ENCODE peak calls at places on chromosomes 1 and 21, in four cellular contexts. One of them, this sample, is unnamed.

GRCh38 chr1:89171067-89171438 is 4.8 kb downstream of the GBP7 start:
- DNase-seq in K562: no peak
- DNase-seq in A549: no peak
- DNase-seq in GM12878: no peak
- DNase-seq in this sample: no peak

GRCh38 chr21:36661511-36662309 is 37.2 kb upstream of the SIM2 start:
- DNase-seq in K562: peak
- DNase-seq in A549: peak
- DNase-seq in GM12878: no peak
- DNase-seq in this sample: peak

GRCh38 chr21:43357708-43358430 is 69.1 kb downstream of the SIK1 start:
- DNase-seq in K562: no peak
- DNase-seq in A549: no peak
- DNase-seq in GM12878: no peak
- DNase-seq in this sample: no peak

GRCh38 chr1:25906644-25907300 is 553 bp upstream of the STMN1 start:
- DNase-seq in K562: no peak
- DNase-seq in A549: peak
- DNase-seq in GM12878: no peak
- DNase-seq in this sample: no peak

GRCh38 chr21:36263797-36264196 is 56.2 kb upstream of the MORC3 start:
- DNase-seq in K562: no peak
- DNase-seq in A549: no peak
- DNase-seq in GM12878: no peak
- DNase-seq in this sample: no peak

GRCh38 chr1:3895279-3895950 is 4.7 kb downstream of the C1orf174 start:
- DNase-seq in K562: no peak
- DNase-seq in A549: no peak
- DNase-seq in GM12878: no peak
- DNase-seq in this sample: peak

GRCh38 chr1:239856067-239856466 is 235.6 kb upstream of the FMN2 start:
- DNase-seq in K562: no peak
- DNase-seq in A549: no peak
- DNase-seq in GM12878: no peak
- DNase-seq in this sample: no peak

GRCh38 chr1:227920426-227920825 is 27.3 kb downstream of the WNT9A start:
- DNase-seq in K562: no peak
- DNase-seq in A549: no peak
- DNase-seq in GM12878: no peak
- DNase-seq in this sample: no peak

GRCh38 chr1:183272390-183272801 is 86.3 kb downstream of the LAMC2 start:
- DNase-seq in K562: no peak
- DNase-seq in A549: peak
- DNase-seq in GM12878: no peak
- DNase-seq in this sample: peak

GRCh38 chr1:39450956-39451601 is 40.4 kb upstream of the BMP8A start:
- DNase-seq in K562: no peak
- DNase-seq in A549: no peak
- DNase-seq in GM12878: no peak
- DNase-seq in this sample: peak

GRCh38 chr1:31627301-31627929 is 9.9 kb downstream of the HCRTR1 start:
- DNase-seq in K562: no peak
- DNase-seq in A549: no peak
- DNase-seq in GM12878: no peak
- DNase-seq in this sample: no peak

GRCh38 chr21:43758132-43758619 is 17.9 kb downstream of the CSTB start:
- DNase-seq in K562: no peak
- DNase-seq in A549: no peak
- DNase-seq in GM12878: no peak
- DNase-seq in this sample: peak

GRCh38 chr1:161989108-161989507 is 34.6 kb downstream of the OLFML2B start:
- DNase-seq in K562: no peak
- DNase-seq in A549: peak
- DNase-seq in GM12878: no peak
- DNase-seq in this sample: peak

GRCh38 chr1:227891955-227892871 is 55.5 kb downstream of the WNT9A start:
- DNase-seq in K562: no peak
- DNase-seq in A549: no peak
- DNase-seq in GM12878: no peak
- DNase-seq in this sample: no peak

GRCh38 chr1:919271-919872 is 4.4 kb upstream of the SAMD11 start:
- DNase-seq in K562: no peak
- DNase-seq in A549: no peak
- DNase-seq in GM12878: no peak
- DNase-seq in this sample: no peak

GRCh38 chr21:36700961-36701911 is 2.3 kb downstream of the SIM2 start:
- DNase-seq in K562: peak
- DNase-seq in A549: no peak
- DNase-seq in GM12878: no peak
- DNase-seq in this sample: no peak

GRCh38 chr1:11412166-11412565 is 66.8 kb upstream of the DISP3 start:
- DNase-seq in K562: no peak
- DNase-seq in A549: no peak
- DNase-seq in GM12878: no peak
- DNase-seq in this sample: no peak

GRCh38 chr1:93591833-93592635 is 89.6 kb downstream of the BCAR3 start:
- DNase-seq in K562: peak
- DNase-seq in A549: peak
- DNase-seq in GM12878: peak
- DNase-seq in this sample: no peak

GRCh38 chr1:7046314-7046713 is 261.1 kb downstream of the CAMTA1 start:
- DNase-seq in K562: no peak
- DNase-seq in A549: no peak
- DNase-seq in GM12878: no peak
- DNase-seq in this sample: peak

GRCh38 chr1:172485626-172486025 is 41.8 kb upstream of the PIGC start:
- DNase-seq in K562: no peak
- DNase-seq in A549: no peak
- DNase-seq in GM12878: no peak
- DNase-seq in this sample: no peak

GRCh38 chr1:32701951-32702598 is 495 bp downstream of the SYNC start:
- DNase-seq in K562: no peak
- DNase-seq in A549: no peak
- DNase-seq in GM12878: no peak
- DNase-seq in this sample: peak

GRCh38 chr1:67061266-67061665 is 7.3 kb upstream of the SLC35D1 start:
- DNase-seq in K562: no peak
- DNase-seq in A549: no peak
- DNase-seq in GM12878: no peak
- DNase-seq in this sample: peak

GRCh38 chr1:167797005-167797404 is 75.2 kb downstream of the MPZL1 start:
- DNase-seq in K562: peak
- DNase-seq in A549: peak
- DNase-seq in GM12878: no peak
- DNase-seq in this sample: peak
- TF ChIP-seq ELK1 in K562: no peak
- TF ChIP-seq ELK1 in A549: no peak
- TF ChIP-seq ELK1 in GM12878: no peak
- TF ChIP-seq ELK1 in this sample: no peak

GRCh38 chr1:213598263-213598662 is 389.5 kb upstream of the PROX1 start:
- DNase-seq in K562: no peak
- DNase-seq in A549: no peak
- DNase-seq in GM12878: no peak
- DNase-seq in this sample: no peak

GRCh38 chr1:213603087-213603486 is 384.7 kb upstream of the PROX1 start:
- DNase-seq in K562: no peak
- DNase-seq in A549: no peak
- DNase-seq in GM12878: no peak
- DNase-seq in this sample: no peak

GRCh38 chr1:213596729-213597128 is 391.0 kb upstream of the PROX1 start:
- DNase-seq in K562: no peak
- DNase-seq in A549: no peak
- DNase-seq in GM12878: no peak
- DNase-seq in this sample: no peak

GRCh38 chr1:213604477-213604876 is 383.3 kb upstream of the PROX1 start:
- DNase-seq in K562: no peak
- DNase-seq in A549: no peak
- DNase-seq in GM12878: no peak
- DNase-seq in this sample: no peak

DNA sequence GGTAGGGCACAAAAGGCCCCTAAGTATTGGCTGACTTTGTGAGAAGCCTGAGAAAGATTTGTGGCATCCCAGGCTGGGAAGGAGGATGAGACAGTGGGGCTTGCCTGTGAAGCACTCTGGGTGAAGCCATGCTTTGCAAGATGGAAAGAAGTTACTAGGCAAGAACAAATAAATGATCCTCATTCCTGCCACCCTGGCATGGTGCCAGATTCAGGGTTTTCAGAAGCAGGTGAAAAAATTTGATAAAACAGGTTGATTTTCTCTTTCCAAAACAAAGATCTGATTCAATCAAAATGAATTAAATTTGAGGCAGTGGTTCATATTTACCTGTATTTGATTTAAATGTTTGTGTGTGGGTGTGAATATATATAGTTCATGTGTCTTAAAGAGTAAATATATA is 386.9 kb upstream of the PROX1 start:
- DNase-seq in K562: no peak
- DNase-seq in A549: no peak
- DNase-seq in GM12878: no peak
- DNase-seq in this sample: no peak
- TF ChIP-seq ELK1 in K562: no peak
- TF ChIP-seq ELK1 in A549: no peak
- TF ChIP-seq ELK1 in GM12878: no peak
- TF ChIP-seq ELK1 in this sample: no peak

DNA sequence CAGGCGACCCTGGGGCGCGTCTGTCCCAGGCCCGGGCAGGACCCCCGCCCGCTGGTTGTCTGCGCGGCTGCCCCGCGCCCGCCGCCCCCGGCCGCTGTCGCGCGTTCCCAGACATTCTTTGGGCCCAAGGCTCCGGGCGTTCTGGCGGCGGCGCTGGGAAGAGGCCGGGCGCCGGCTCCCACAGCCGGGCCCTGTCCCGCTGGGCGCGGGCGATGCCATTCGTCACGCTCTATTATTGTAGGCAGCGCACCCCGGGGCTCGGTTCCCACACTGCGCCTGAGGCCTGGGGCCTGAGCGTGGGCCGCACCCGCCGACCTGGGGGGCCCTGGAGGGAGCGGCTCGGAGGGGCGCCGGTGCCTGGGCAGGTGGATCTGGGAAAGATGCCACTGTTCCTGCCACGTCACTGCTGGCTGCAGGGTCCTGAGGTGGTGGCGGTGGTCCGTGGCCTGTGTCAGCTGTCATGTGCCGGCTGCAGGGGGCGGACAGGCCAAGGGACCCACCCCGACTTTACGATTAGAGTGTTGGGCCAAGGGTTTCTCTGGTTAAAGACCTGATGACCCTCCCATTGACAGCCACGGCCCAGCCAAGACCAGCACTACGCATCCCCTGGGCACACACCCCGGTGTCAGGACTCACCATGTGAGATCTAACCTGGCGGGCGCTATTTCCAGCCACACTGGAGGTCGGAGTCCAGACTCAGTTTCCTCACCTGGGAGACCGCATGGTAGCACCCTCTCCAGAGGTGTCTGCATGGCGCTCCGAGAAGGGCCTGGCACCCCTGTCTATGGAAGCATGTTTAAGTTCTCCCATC is 55.1 kb upstream of the ADARB1 start:
- DNase-seq in K562: no peak
- DNase-seq in A549: no peak
- DNase-seq in GM12878: no peak
- DNase-seq in this sample: no peak
- TF ChIP-seq ELK1 in K562: no peak
- TF ChIP-seq ELK1 in A549: no peak
- TF ChIP-seq ELK1 in GM12878: no peak
- TF ChIP-seq ELK1 in this sample: no peak

DNA sequence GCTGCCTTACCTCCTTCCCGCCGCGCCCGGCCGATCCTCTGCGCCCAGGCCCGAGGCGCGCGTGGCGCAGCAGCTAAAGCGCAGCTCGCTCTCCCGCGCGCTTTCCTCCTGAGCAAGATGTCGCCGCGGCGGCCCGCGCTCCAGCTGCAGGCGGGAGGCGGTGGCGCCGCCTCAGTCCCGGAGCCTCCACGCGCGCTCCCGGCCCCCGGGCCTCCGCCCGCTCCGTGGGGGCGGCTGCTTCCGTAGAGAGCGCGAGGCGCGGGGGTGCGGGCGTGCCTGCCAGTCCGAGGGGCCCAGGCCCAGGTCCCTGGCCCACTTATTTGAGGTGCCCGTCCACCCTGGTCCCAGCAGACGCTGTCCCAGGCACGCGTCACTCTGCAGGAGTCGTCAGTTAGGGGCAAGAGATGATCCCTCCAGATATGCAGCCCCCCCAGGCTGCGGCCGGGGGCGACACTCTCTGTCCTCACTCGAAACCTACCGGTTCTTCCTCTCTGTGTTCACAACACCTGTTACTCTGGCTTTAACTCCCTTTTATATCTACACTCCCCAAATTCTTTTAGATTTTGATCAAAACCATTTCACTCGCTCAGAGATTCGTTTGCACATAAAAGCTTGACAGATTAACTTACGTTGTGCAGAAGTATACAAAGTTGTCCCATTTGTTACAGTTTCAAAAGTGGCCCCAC is at the start of gene CCSAP:
- DNase-seq in K562: peak
- DNase-seq in A549: peak
- DNase-seq in GM12878: no peak
- DNase-seq in this sample: peak
- TF ChIP-seq ELK1 in K562: no peak
- TF ChIP-seq ELK1 in A549: no peak
- TF ChIP-seq ELK1 in GM12878: no peak
- TF ChIP-seq ELK1 in this sample: no peak

DNA sequence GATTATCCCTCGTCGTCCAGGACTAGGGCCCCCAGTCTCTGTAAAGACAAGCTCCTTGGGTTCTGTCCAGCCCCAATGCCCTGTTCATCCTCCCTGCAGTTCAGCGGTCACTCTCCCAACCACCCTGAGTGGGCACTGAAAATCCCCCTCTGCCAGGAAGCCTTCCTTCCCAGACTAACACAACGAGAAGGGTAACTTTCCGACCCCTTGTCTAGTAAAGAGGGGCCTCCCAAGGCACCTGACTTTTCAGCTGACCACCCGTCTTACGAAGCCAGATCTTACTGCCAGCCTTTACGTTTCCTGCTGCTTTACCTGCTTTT is 13.4 kb downstream of the TMEM9 start:
- DNase-seq in K562: no peak
- DNase-seq in A549: no peak
- DNase-seq in GM12878: no peak
- DNase-seq in this sample: no peak
- TF ChIP-seq ELK1 in K562: no peak
- TF ChIP-seq ELK1 in A549: no peak
- TF ChIP-seq ELK1 in GM12878: no peak
- TF ChIP-seq ELK1 in this sample: no peak

DNA sequence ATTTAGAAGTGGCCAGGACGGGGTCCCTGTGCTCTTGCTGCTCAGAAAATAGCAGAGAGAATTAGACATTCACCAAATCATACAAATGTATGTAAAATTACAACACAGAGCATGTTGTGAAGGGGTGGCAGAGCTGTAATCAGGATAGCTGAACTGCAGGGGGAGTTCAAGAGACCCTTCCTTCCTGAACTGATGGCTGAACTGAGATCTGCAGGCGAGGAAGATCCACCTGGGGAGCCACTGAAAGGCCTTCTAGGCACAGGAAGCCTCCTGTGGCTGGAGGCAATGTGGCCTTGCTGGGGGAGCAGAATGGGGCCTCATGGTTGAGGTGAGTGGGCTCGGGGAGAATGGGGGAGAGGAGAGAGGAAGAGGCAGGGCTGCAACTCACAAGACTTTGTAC is 216.5 kb downstream of the PRDM2 start:
- DNase-seq in K562: no peak
- DNase-seq in A549: no peak
- DNase-seq in GM12878: no peak
- DNase-seq in this sample: no peak
- TF ChIP-seq ELK1 in K562: no peak
- TF ChIP-seq ELK1 in A549: no peak
- TF ChIP-seq ELK1 in GM12878: no peak
- TF ChIP-seq ELK1 in this sample: no peak

GRCh38 chr1:41666991-41667631 is 182.6 kb upstream of the EDN2 start:
- DNase-seq in K562: no peak
- DNase-seq in A549: no peak
- DNase-seq in GM12878: peak
- DNase-seq in this sample: peak
- TF ChIP-seq ELK1 in K562: no peak
- TF ChIP-seq ELK1 in A549: no peak
- TF ChIP-seq ELK1 in GM12878: no peak
- TF ChIP-seq ELK1 in this sample: no peak

This sample was measured in IMR-90.